ENCODE peak calls at places on chromosomes 3 and 15, in four cellular contexts. One of them, this sample, is unnamed.

GRCh38 chr15:77266708-77267387 is 153.1 kb downstream of the PEAK1 start:
- DNase-seq in AG09319: peak
- DNase-seq in breast epithelium: no peak
- DNase-seq in mucosa of gallbladder: no peak
- DNase-seq in this sample: peak

GRCh38 chr3:30943206-30943605 is 48.7 kb upstream of the GADL1 start:
- DNase-seq in breast epithelium: no peak
- DNase-seq in mucosa of gallbladder: no peak
- DNase-seq in AG09319: no peak
- DNase-seq in this sample: no peak

GRCh38 chr15:68408526-68408925 is 23.4 kb downstream of the ITGA11 start:
- DNase-seq in mucosa of gallbladder: no peak
- DNase-seq in breast epithelium: no peak
- DNase-seq in AG09319: no peak
- DNase-seq in this sample: no peak

GRCh38 chr3:25863011-25863415 is 73.1 kb downstream of the OXSM start:
- DNase-seq in breast epithelium: no peak
- DNase-seq in mucosa of gallbladder: no peak
- DNase-seq in AG09319: no peak
- DNase-seq in this sample: no peak

GRCh38 chr3:131231710-131232348 is 149.7 kb upstream of the NUDT16 start:
- DNase-seq in breast epithelium: no peak
- DNase-seq in AG09319: no peak
- DNase-seq in mucosa of gallbladder: no peak
- DNase-seq in this sample: peak

GRCh38 chr3:149221783-149222517 is at the start of gene CP:
- DNase-seq in mucosa of gallbladder: no peak
- DNase-seq in breast epithelium: no peak
- DNase-seq in AG09319: no peak
- DNase-seq in this sample: no peak

GRCh38 chr15:73630030-73630429 is 3.2 kb downstream of the NPTN start:
- DNase-seq in mucosa of gallbladder: no peak
- DNase-seq in breast epithelium: no peak
- DNase-seq in AG09319: no peak
- DNase-seq in this sample: no peak

GRCh38 chr3:19149388-19149787 is 1.1 kb downstream of the KCNH8 start:
- DNase-seq in mucosa of gallbladder: peak
- DNase-seq in AG09319: no peak
- DNase-seq in breast epithelium: no peak
- DNase-seq in this sample: no peak

GRCh38 chr3:4734454-4734853 is 241.3 kb downstream of the ITPR1 start:
- DNase-seq in breast epithelium: no peak
- DNase-seq in AG09319: no peak
- DNase-seq in mucosa of gallbladder: no peak
- DNase-seq in this sample: no peak

GRCh38 chr3:49238274-49239127 is 38.5 kb downstream of the C3orf62 start:
- DNase-seq in breast epithelium: no peak
- DNase-seq in mucosa of gallbladder: peak
- DNase-seq in AG09319: no peak
- DNase-seq in this sample: no peak

GRCh38 chr3:142998439-142998838 is 2.9 kb upstream of the U2SURP start:
- DNase-seq in breast epithelium: no peak
- DNase-seq in AG09319: no peak
- DNase-seq in mucosa of gallbladder: no peak
- DNase-seq in this sample: no peak

GRCh38 chr3:115232167-115232566 is 85.1 kb upstream of the ZBTB20 start:
- DNase-seq in breast epithelium: no peak
- DNase-seq in mucosa of gallbladder: no peak
- DNase-seq in AG09319: no peak
- DNase-seq in this sample: no peak

GRCh38 chr15:65583701-65584100 is 27.2 kb downstream of the INTS14 start:
- DNase-seq in AG09319: no peak
- DNase-seq in mucosa of gallbladder: no peak
- DNase-seq in breast epithelium: no peak
- DNase-seq in this sample: no peak

GRCh38 chr3:45966969-45967640 is 23.8 kb downstream of the CXCR6 start:
- DNase-seq in AG09319: no peak
- DNase-seq in breast epithelium: no peak
- DNase-seq in mucosa of gallbladder: no peak
- DNase-seq in this sample: no peak

GRCh38 chr15:71496336-71496955 is 313.9 kb upstream of the NR2E3 start:
- DNase-seq in mucosa of gallbladder: no peak
- DNase-seq in breast epithelium: no peak
- DNase-seq in AG09319: no peak
- DNase-seq in this sample: no peak

GRCh38 chr15:64772488-64772887 is 2.9 kb downstream of the RBPMS2 start:
- DNase-seq in breast epithelium: no peak
- DNase-seq in AG09319: no peak
- DNase-seq in mucosa of gallbladder: no peak
- DNase-seq in this sample: no peak

GRCh38 chr15:55694652-55695150 is 48.3 kb downstream of the PRTG start:
- DNase-seq in breast epithelium: no peak
- DNase-seq in AG09319: no peak
- DNase-seq in mucosa of gallbladder: no peak
- DNase-seq in this sample: peak

This sample was measured in smooth muscle cell of the brain vasculature.